ENCODE peak calls at places on chromosomes 11 and 22, in eight cellular contexts. P is astrocyte; M is CD4-positive, alpha-beta memory T cell; E is fibroblast of lung; Y is SJSA1; J is PC-9; R is neural progenitor cell; Z is right cardiac atrium. C is an unnamed sample. For H3K27me3, the result is how much of the 10 kb centered on the place peaks cover.

GRCh38 chr11:65500262-65501004 is 1.6 kb downstream of the MALAT1 start:
- DNase-seq in R (no peak), M (peak), P (peak), J (no peak), E (peak), Z (peak), Y (peak), C (no peak)

GRCh38 chr11:120288021-120288420 is 37.1 kb upstream of the TLCD5 start:
- DNase-seq in Z (no peak), R (no peak), Y (no peak), M (no peak), J (peak), E (no peak), P (no peak), C (no peak)

GRCh38 chr22:43592470-43592869 is 180.7 kb downstream of the MPPED1 start:
- DNase-seq in Y (no peak), M (no peak), P (no peak), J (peak), R (peak), E (no peak), Z (no peak), C (no peak)

GRCh38 chr22:45891471-45891995 is 85.4 kb downstream of the WNT7B start:
- DNase-seq in M (no peak), Z (no peak), P (no peak), R (no peak), E (no peak), Y (no peak), J (no peak), C (peak)

GRCh38 chr22:37604875-37605274 is 3.8 kb upstream of the GGA1 start:
- DNase-seq in Y (no peak), M (peak), P (no peak), Z (no peak), J (peak), E (no peak), R (no peak), C (no peak)

GRCh38 chr22:39478461-39478860 is 21.6 kb downstream of the MGAT3 start:
- DNase-seq in P (no peak), Y (no peak), J (peak), R (peak), Z (no peak), E (no peak), M (no peak), C (no peak)

GRCh38 chr11:42243370-42243769 is 783.9 kb upstream of the LRRC4C start:
- DNase-seq in E (no peak), R (peak), M (no peak), Z (no peak), P (no peak), J (no peak), Y (no peak), C (no peak)

GRCh38 chr22:46162771-46163170 is 12.4 kb downstream of the PPARA start:
- DNase-seq in R (no peak), P (no peak), Y (no peak), Z (no peak), E (no peak), J (no peak), M (no peak), C (no peak)

GRCh38 chr11:113663567-113663966 is 42.5 kb downstream of the TMPRSS5 start:
- DNase-seq in Y (no peak), P (peak), M (no peak), Z (no peak), R (no peak), J (no peak), E (no peak), C (no peak)

GRCh38 chr11:104772806-104773241 is 125.4 kb downstream of the CASP12 start:
- DNase-seq in M (peak), Z (no peak), P (peak), E (peak), J (peak), R (no peak), Y (peak), C (no peak)

GRCh38 chr11:6574816-6575715 is 28.4 kb downstream of the RRP8 start:
- DNase-seq in R (no peak), E (no peak), J (no peak), Z (no peak), M (no peak), Y (no peak), P (no peak), C (no peak)

GRCh38 chr11:126995989-126996388 is 4.6 kb downstream of the KIRREL3 start:
- DNase-seq in P (no peak), Y (no peak), Z (no peak), M (no peak), E (no peak), R (no peak), J (no peak), C (no peak)
- H3K27me3 ChIP-seq in P (under half), Y (under half), Z (under half), M (under half), E (under half), R (half or more), J (half or more), C (under half)

GRCh38 chr11:76207642-76208378 is 1.5 kb upstream of the WNT11 start:
- DNase-seq in P (peak), M (peak), J (peak), Z (peak), R (peak), Y (peak), E (peak), C (peak)

GRCh38 chr11:76209671-76209955 is 3.3 kb upstream of the WNT11 start:
- DNase-seq in P (no peak), M (no peak), Y (no peak), E (no peak), R (no peak), Z (peak), J (no peak), C (no peak)

GRCh38 chr11:76209956-76210885 is 3.9 kb upstream of the WNT11 start:
- DNase-seq in R (peak), E (peak), M (peak), Y (peak), P (peak), J (no peak), Z (peak), C (peak)

GRCh38 chr11:76208438-76208828 is 2.1 kb upstream of the WNT11 start:
- DNase-seq in E (no peak), R (no peak), P (no peak), M (no peak), Y (no peak), Z (no peak), J (no peak), C (no peak)

DNA sequence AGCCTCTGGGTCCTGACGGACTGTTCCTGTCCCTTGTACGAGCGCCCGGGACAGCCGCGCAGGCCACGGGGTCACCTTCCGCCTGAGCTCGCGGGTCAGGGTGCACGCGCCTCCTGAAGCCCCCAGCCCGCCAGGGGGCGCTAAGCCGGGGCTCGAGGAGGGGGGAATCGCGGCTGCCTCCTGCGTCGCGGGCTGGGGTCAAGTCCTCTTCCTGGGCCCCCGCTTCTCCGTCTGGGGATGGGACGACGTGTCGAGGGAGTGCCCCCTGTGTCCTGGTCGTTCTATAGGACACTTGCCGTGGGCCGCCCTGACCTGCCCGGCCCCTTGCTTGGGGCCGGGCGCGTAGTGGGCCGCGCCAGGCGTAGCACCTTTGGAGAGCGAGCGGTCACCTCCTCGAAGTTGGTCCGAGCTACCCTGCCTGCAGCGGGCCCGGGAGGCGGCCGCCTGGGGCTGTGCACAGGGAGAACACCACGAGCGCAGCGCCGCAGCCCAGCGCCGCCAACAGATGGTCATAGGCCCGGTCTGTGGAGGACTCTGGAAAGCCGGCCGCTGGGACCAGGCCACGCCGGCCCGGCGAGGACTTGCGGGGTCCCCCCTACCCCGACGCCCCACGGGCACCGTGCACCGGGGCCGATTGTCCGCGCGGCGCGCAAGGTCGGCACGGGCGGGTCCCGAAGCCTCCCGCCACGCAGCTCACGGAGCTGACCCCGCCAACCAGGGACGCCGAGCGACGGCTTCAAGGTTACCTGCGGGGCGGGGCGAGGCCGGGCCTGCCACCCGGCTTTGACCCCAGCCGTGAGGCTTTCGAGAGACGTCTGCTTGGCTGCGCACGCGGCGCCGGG is 2.7 kb upstream of the WNT11 start:
- DNase-seq in J (peak), R (peak), Z (peak), P (no peak), M (peak), E (peak), Y (peak), C (peak)
- H3K27me3 ChIP-seq in J (under half), R (half or more), Z (under half), P (half or more), M (under half), E (half or more), Y (under half), C (under half)

DNA sequence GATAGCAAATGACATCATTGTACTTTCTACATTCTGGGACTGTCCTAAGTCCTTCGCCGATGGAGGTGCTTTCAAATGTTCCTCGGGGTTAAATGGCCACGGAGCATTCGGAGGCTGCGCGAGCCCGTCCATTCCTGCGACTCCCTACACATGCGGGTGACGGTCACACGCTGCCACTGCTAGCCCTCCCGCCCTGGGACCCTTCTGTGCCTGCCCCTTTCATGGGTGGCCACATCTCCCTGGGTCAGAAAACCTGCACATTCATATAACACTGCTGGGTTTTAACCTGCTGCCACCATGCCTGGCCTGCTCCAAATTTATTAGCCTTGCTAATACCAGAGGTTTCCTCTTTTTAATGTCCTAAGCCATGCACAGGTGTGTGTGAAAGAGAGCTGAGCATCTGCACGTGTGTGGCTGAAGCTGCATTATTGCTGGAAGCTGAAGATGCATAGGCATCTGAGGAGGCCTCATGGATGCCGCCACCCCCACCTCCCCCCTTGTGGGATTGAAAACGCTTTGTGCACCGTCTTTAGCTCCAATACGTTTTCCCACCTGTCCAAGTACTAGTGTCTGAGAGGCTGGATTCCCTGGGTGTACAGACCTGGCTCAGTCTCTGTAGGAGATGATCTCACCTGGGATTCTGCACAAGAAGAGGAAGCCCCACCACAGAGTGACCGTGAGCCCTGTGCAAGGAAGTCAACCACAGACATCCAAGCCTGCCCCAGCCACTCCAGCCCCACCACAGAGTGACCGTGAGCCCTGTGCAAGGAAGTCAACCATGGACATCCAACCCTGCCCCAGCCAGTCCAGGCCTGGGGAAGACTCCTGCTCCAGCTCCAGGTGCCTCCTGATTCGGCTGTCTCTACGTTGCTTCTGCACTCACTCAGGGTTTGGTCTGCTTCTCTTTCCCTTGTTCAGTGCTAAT is 626.4 kb downstream of the BRD1 start:
- DNase-seq in Z (no peak), E (no peak), Y (no peak), M (no peak), R (no peak), J (no peak), P (no peak), C (no peak)
- H3K27me3 ChIP-seq in Z (under half), E (under half), Y (under half), M (under half), R (under half), J (half or more), P (under half), C (under half)

DNA sequence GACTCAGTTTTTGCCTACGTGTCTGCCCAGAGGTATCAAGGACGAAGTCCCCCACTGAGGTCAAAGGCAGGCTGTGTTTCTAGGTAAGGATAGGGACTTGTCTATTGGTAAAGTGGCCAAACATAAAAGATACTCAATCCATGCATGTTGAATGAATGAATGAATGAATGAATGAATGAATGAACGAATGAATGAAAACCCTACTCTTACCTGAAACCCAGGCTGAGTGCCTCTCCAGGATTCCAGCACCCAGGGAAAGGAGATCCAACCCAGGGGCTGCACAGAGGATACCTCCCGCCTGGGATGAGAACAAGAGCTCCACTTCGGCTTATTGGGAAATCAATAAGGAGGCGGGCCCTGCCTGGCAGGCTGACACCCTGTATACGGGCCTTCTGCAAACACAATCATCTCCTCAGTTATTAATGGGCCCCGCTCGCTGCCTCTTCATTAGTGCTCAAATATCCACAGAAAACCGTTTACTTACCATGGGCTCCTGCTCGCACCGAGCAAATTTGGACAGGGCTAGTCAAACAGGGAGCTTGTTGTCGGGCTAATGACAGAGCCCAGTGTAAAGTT is 177.4 kb downstream of the BUD13 start:
- DNase-seq in P (no peak), Z (no peak), R (no peak), J (no peak), M (no peak), Y (no peak), E (no peak), C (no peak)
- H3K27me3 ChIP-seq in P (under half), Z (under half), R (under half), J (half or more), M (under half), Y (under half), E (under half), C (under half)

GRCh38 chr11:64438986-64439771 is 80.2 kb downstream of the RPS6KA4 start:
- DNase-seq in J (peak), Z (no peak), P (no peak), E (no peak), Y (no peak), M (no peak), R (no peak), C (no peak)
- H3K27me3 ChIP-seq in J (under half), Z (under half), P (under half), E (under half), Y (half or more), M (under half), R (under half), C (under half)

DNA sequence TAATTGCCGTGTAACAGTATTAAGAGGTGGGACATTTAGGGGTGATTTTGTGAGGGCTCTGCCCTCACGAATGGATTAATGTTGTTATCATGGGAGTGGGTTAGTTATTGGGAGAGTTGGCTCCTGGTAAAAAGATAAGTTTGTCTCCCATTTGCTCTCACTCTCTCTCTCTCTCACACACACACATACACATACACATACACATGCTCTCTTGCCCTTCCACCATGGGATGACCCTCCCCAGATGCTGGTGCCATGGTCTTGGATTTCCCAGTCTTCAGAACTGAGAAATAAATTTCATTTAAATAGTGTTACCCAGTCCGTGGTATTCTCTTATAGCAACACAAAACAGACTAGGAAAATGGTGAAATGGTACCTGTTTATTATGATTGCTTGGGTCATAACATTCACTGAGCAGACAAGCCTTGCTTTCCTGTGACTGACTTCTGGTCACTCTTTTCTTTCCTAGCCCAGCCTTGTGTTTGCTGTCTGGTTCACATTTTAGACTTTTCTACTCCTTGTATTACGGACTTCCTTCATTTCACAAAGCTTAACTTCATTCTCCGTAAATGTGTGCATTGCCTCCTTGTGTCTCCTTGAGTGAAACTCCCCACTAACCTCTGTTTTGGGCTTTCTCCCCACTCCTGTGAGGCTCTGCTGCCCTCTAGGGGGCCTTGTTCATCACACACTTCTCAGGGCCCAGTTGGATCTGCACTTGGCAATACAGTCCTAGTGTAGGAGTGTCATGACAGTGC is 206.5 kb upstream of the CTSC start:
- DNase-seq in Y (peak), E (peak), Z (peak), J (peak), M (peak), P (peak), R (peak), C (peak)
- H3K27me3 ChIP-seq in Y (under half), E (under half), Z (under half), J (under half), M (under half), P (under half), R (under half), C (under half)

DNA sequence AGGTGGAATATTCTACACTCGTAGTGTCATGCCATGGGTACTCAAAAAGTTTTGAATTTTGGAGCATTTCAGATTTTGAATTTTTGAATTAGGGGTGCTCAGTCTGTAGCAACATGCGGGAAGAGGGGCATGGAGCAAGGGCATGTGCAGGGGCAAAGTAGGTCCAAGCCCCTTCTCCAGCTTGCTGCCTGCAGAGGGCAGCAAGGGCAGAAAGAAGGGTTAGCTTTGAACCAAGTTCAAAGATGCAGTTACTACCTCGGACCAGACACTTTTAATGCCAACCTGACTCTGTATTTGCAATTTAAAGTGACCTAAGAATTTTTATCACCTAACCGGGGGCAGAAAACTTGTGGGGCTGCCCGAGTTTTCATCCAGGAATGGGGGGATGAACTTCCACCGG is 68.2 kb downstream of the CD82 start:
- DNase-seq in M (no peak), Y (no peak), Z (no peak), J (no peak), R (no peak), P (no peak), E (no peak), C (no peak)
- H3K27me3 ChIP-seq in M (under half), Y (under half), Z (under half), J (half or more), R (under half), P (under half), E (under half), C (under half)

GRCh38 chr22:24049211-24049610 is 38.1 kb downstream of the CABIN1 start:
- DNase-seq in R (no peak), Y (no peak), Z (no peak), E (no peak), M (no peak), P (no peak), J (no peak), C (no peak)
- H3K27me3 ChIP-seq in R (under half), Y (under half), Z (under half), E (under half), M (under half), P (under half), J (under half), C (under half)

GRCh38 chr11:78795862-78796261 is 221.2 kb upstream of the NARS2 start:
- DNase-seq in M (no peak), J (no peak), Y (no peak), E (peak), Z (no peak), P (peak), R (no peak), C (no peak)
- H3K27me3 ChIP-seq in M (under half), J (under half), Y (under half), E (under half), Z (under half), P (under half), R (under half), C (under half)

C was measured in heart right ventricle.